ENCODE peak calls at places on chromosomes 1 and 21, in ten cellular contexts. Q is ureter, F is amygdala, Z is hypothalamus, E is left cardiac atrium, N is astrocyte of the spinal cord, A is occipital lobe, X is adipocyte, S is astrocyte of the cerebellum, Y is M059J. I is an unnamed sample.

GRCh38 chr1:215669806-215670485 is 102.8 kb downstream of the KCTD3 start:
- DNase-seq in Q (no peak), F (no peak), Z (no peak), E (no peak), N (no peak), A (no peak), X (peak), S (no peak), Y (no peak), I (no peak)

GRCh38 chr1:35788139-35788538 is 18.4 kb upstream of the CLSPN start:
- DNase-seq in Q (no peak), F (no peak), Z (no peak), E (no peak), N (no peak), A (no peak), X (no peak), S (no peak), Y (no peak), I (no peak)

GRCh38 chr1:97006044-97006676 is 284.6 kb downstream of the PTBP2 start:
- DNase-seq in Q (no peak), F (peak), Z (peak), E (peak), N (peak), A (peak), X (peak), S (peak), Y (peak), I (peak)

GRCh38 chr1:6239213-6239752 is 3.5 kb upstream of the ICMT start:
- DNase-seq in Q (no peak), F (no peak), Z (no peak), E (no peak), N (no peak), A (no peak), X (no peak), S (no peak), Y (no peak), I (no peak)

GRCh38 chr1:119771016-119771415 is 2.3 kb upstream of the HMGCS2 start:
- DNase-seq in Q (no peak), F (no peak), Z (no peak), E (no peak), N (peak), A (no peak), X (no peak), S (no peak), Y (no peak), I (no peak)

GRCh38 chr1:208154040-208154439 is 90.1 kb downstream of the PLXNA2 start:
- DNase-seq in Q (no peak), F (no peak), Z (no peak), E (no peak), N (no peak), A (no peak), X (no peak), S (no peak), Y (no peak), I (no peak)

GRCh38 chr21:24375201-24375600 is 1232.1 kb downstream of the MRPL39 start:
- DNase-seq in Q (no peak), F (no peak), Z (no peak), E (no peak), N (no peak), A (no peak), X (no peak), S (no peak), Y (no peak), I (no peak)

GRCh38 chr1:199959033-199959774 is 68.3 kb upstream of the NR5A2 start:
- DNase-seq in Q (no peak), F (no peak), Z (no peak), E (no peak), N (no peak), A (no peak), X (no peak), S (no peak), Y (no peak), I (no peak)

GRCh38 chr21:45950740-45951515 is 30.6 kb upstream of the COL6A1 start:
- DNase-seq in Q (peak), F (no peak), Z (no peak), E (peak), N (peak), A (no peak), X (peak), S (no peak), Y (peak), I (no peak)

I was measured in osteocyte.